ENCODE peak calls at places on chromosomes 6 and 20, in six cellular contexts. W is AG04450, A is cardiac muscle cell, F is fibroblast of lung, Z is neural progenitor cell, T is tibial artery. L is an unnamed sample.

GRCh38 chr6:21996425-21997207 is 300.2 kb downstream of the PRL start:
- DNase-seq in W (no peak), A (no peak), F (no peak), Z (no peak), T (no peak), L (no peak)

GRCh38 chr20:36407196-36407733 is 101.1 kb downstream of the DLGAP4 start:
- DNase-seq in W (no peak), A (no peak), F (no peak), Z (no peak), T (no peak), L (no peak)

GRCh38 chr6:135830452-135830851 is 21.0 kb upstream of the PDE7B start:
- DNase-seq in W (peak; percentile 39), A (no peak), F (peak; percentile 92), Z (no peak), T (no peak), L (peak; percentile 20)

GRCh38 chr6:156808287-156808686 is 31.1 kb downstream of the ARID1B start:
- DNase-seq in W (no peak), A (peak; percentile 57), F (peak; percentile 29), Z (no peak), T (no peak), L (no peak)

GRCh38 chr6:108031968-108032367 is 42.6 kb downstream of the OSTM1 start:
- DNase-seq in W (no peak), A (no peak), F (no peak), Z (no peak), T (no peak), L (no peak)

GRCh38 chr6:35719830-35720733 is 16.8 kb upstream of the ARMC12 start:
- DNase-seq in W (no peak), A (peak; percentile 61), F (peak; percentile 43), Z (peak; percentile 45), T (peak; percentile 81), L (no peak)

GRCh38 chr6:30122515-30122914 is 9.6 kb upstream of the TRIM31 start:
- DNase-seq in W (no peak), A (no peak), F (no peak), Z (no peak), T (no peak), L (no peak)

GRCh38 chr6:166253277-166254229 is 54.6 kb downstream of the PRR18 start:
- DNase-seq in W (no peak), A (peak; percentile 58), F (no peak), Z (peak; percentile 80), T (no peak), L (no peak)

GRCh38 chr20:25000268-25000801 is 7.8 kb upstream of the APMAP start:
- DNase-seq in W (no peak), A (no peak), F (peak; percentile 25), Z (no peak), T (peak; percentile 74), L (no peak)

GRCh38 chr6:71727632-71728294 is 158.6 kb upstream of the RIMS1 start:
- DNase-seq in W (no peak), A (no peak), F (no peak), Z (no peak), T (no peak), L (no peak)

GRCh38 chr20:32247957-32248497 is 29.4 kb upstream of the KIF3B start:
- DNase-seq in W (no peak), A (no peak), F (no peak), Z (no peak), T (no peak), L (no peak)

GRCh38 chr6:129609635-129610034 is 100.3 kb downstream of the ARHGAP18 start:
- DNase-seq in W (no peak), A (no peak), F (no peak), Z (no peak), T (peak; percentile 32), L (no peak)

GRCh38 chr20:2693286-2693995 is 861 bp downstream of the EBF4 start:
- DNase-seq in W (no peak), A (peak; percentile 56), F (peak; percentile 5), Z (peak; percentile 77), T (no peak), L (no peak)

GRCh38 chr6:5840742-5841141 is 166.0 kb downstream of the NRN1 start:
- DNase-seq in W (no peak), A (no peak), F (no peak), Z (peak; percentile 28), T (no peak), L (no peak)

GRCh38 chr6:29992792-29993191 is 50.5 kb downstream of the HLA-A start:
- DNase-seq in W (no peak), A (no peak), F (peak; percentile 35), Z (no peak), T (no peak), L (peak; percentile 61)

GRCh38 chr6:127328043-127328442 is 15.4 kb downstream of the ECHDC1 start:
- DNase-seq in W (no peak), A (no peak), F (no peak), Z (no peak), T (no peak), L (no peak)

GRCh38 chr6:44278774-44279697 is 8.8 kb downstream of the TMEM151B start:
- DNase-seq in W (no peak), A (no peak), F (no peak), Z (no peak), T (no peak), L (no peak)

GRCh38 chr6:52512199-52512598 is 64.7 kb downstream of the TRAM2 start:
- DNase-seq in W (peak; percentile 56), A (no peak), F (peak; percentile 92), Z (no peak), T (peak; percentile 75), L (no peak)

GRCh38 chr20:14543040-14543439 is 205.6 kb upstream of the FLRT3 start:
- DNase-seq in W (no peak), A (no peak), F (peak; percentile 23), Z (no peak), T (no peak), L (no peak)

GRCh38 chr6:105099371-105099770 is 80.4 kb downstream of the POPDC3 start:
- DNase-seq in W (no peak), A (no peak), F (no peak), Z (no peak), T (no peak), L (no peak)

GRCh38 chr6:80217799-80218198 is 111.3 kb downstream of the BCKDHB start:
- DNase-seq in W (no peak), A (no peak), F (no peak), Z (no peak), T (no peak), L (no peak)

GRCh38 chr20:651713-652610 is 1.0 kb downstream of the SRXN1 start:
- DNase-seq in W (no peak), A (peak; percentile 56), F (no peak), Z (no peak), T (no peak), L (no peak)

GRCh38 chr20:35405775-35406174 is 6.0 kb downstream of the UQCC1 start:
- DNase-seq in W (no peak), A (no peak), F (no peak), Z (no peak), T (no peak), L (no peak)

GRCh38 chr6:39051399-39052122 is 3.0 kb downstream of the GLP1R start:
- DNase-seq in W (no peak), A (no peak), F (no peak), Z (no peak), T (no peak), L (no peak)

GRCh38 chr6:18326980-18327379 is 60.2 kb upstream of the RNF144B start:
- DNase-seq in W (no peak), A (no peak), F (no peak), Z (no peak), T (no peak), L (no peak)

GRCh38 chr20:59178983-59179595 is 15.5 kb downstream of the ZNF831 start:
- DNase-seq in W (no peak), A (no peak), F (no peak), Z (peak; percentile 55), T (no peak), L (no peak)

GRCh38 chr6:137494281-137494966 is at the start of gene OLIG3:
- DNase-seq in W (no peak), A (no peak), F (no peak), Z (peak; percentile 72), T (no peak), L (no peak)

GRCh38 chr6:149234051-149234962 is 83.2 kb upstream of the TAB2 start:
- DNase-seq in W (no peak), A (no peak), F (peak; percentile 27), Z (no peak), T (no peak), L (peak; percentile 44)

GRCh38 chr20:38658879-38659612 is 57.4 kb downstream of the ARHGAP40 start:
- DNase-seq in W (no peak), A (peak; percentile 47), F (no peak), Z (peak; percentile 71), T (no peak), L (no peak)

GRCh38 chr6:2819891-2820814 is 21.5 kb downstream of the SERPINB1 start:
- DNase-seq in W (no peak), A (no peak), F (no peak), Z (no peak), T (no peak), L (no peak)
- H3K4me3 ChIP-seq in W (no peak overlapping the region), A (no peak overlapping the region), F (no peak overlapping the region), Z (no peak overlapping the region), T (no peak overlapping the region), L (no peak overlapping the region)

DNA sequence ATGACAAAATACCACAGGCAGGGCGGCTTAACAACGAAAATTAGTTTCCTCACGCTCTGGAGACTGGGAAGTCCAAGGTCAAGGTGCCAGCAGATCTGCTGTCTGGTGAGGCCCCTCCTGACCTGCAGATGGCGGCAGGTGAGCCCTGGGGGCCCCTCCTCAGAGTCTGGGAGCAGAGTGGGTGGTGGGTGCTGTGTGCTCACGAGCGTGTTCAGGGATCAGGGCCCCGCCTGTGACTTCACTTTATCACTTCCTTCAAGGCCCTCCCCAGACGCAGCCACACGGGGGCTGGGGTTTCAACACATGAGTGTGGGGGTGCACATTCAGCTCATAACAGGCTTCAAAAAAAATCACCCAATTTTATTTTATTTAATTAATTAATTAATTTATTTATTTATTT is 39.3 kb downstream of the SLC2A4RG start:
- DNase-seq in W (no peak), A (no peak), F (no peak), Z (no peak), T (no peak), L (no peak)
- TF ChIP-seq CTCF in W (no peak), A (no peak), F (no peak), Z (no peak), T (no peak), L (no peak)

GRCh38 chr6:3139090-3139903 is 18.0 kb downstream of the TUBB2A start:
- DNase-seq in W (peak; percentile 71), A (no peak), F (peak; percentile 80), Z (no peak), T (peak; percentile 64), L (no peak)
- H3K4me3 ChIP-seq in W (no peak overlapping the region), A (no peak overlapping the region), F (no peak overlapping the region), Z (no peak overlapping the region), T (no peak overlapping the region), L (no peak overlapping the region)

GRCh38 chr20:6173481-6173880 is 50.7 kb upstream of the FERMT1 start:
- DNase-seq in W (no peak), A (no peak), F (no peak), Z (no peak), T (no peak), L (no peak)

GRCh38 chr20:6164421-6165341 is 41.9 kb upstream of the FERMT1 start:
- DNase-seq in W (no peak), A (peak; percentile 50), F (no peak), Z (no peak), T (no peak), L (no peak)

DNA sequence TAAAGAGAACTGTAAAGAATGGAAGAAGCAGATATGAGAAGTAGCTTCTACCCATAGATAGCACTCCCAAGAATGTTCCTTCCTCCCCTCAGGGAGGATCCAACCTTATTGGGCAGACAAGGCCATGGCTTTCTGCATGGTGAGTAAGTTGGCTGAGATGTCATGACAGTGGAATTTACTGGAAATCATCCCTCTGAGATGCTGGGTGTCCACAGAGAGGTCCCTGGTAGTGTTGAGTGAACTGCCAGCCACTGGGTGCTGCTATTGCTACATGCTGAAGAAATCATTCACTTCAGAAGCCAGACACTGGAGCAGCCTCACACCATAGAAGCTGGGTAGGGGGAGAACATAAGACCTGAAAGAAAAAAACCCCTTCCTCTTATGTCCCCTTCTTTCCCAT is 46.4 kb upstream of the FERMT1 start:
- DNase-seq in W (no peak), A (no peak), F (no peak), Z (no peak), T (no peak), L (no peak)
- TF ChIP-seq CTCF in W (no peak), A (peak; percentile 30), F (no peak), Z (peak; percentile 18), T (no peak), L (peak; percentile 65)

L was measured in epithelial cell of proximal tubule.